ENCODE peak calls at places on chromosomes 6 and 20, in six cellular contexts. E is nucleus accumbens; V is NCI-H1092 treated with DMSO at 0.1 percent for 48 hours; H is effector CD8-positive, alpha-beta T cell; Y is NCI-H1694 treated with DMSO at 0.1 percent for 48 hours; G is T-helper 2 cell. Z is an unnamed sample.

GRCh38 chr6:12601881-12602280 is 114.7 kb upstream of the PHACTR1 start:
- DNase-seq in H (no peak), Y (no peak), V (no peak), G (no peak), E (no peak), Z (no peak)

GRCh38 chr6:16623029-16623653 is 138.1 kb downstream of the ATXN1 start:
- DNase-seq in E (no peak), Y (no peak), G (no peak), V (no peak), H (no peak), Z (no peak)

GRCh38 chr20:32945710-32946221 is 58.5 kb downstream of the SUN5 start:
- DNase-seq in V (no peak), E (no peak), Y (no peak), H (no peak), G (peak), Z (no peak)

GRCh38 chr6:132494954-132495353 is 18.0 kb downstream of the STX7 start:
- DNase-seq in G (no peak), Y (no peak), H (no peak), E (no peak), V (no peak), Z (no peak)

GRCh38 chr20:47097691-47098622 is 203.3 kb downstream of the EYA2 start:
- DNase-seq in V (no peak), Y (peak), E (no peak), G (no peak), H (no peak), Z (no peak)

GRCh38 chr6:35552285-35552917 is 39.7 kb upstream of the TULP1 start:
- DNase-seq in H (peak), V (no peak), E (no peak), Y (peak), G (peak), Z (peak)

GRCh38 chr6:134516582-134516981 is 198.7 kb upstream of the SGK1 start:
- DNase-seq in H (no peak), E (no peak), Y (no peak), G (no peak), V (no peak), Z (no peak)

GRCh38 chr20:37486186-37486999 is 34.7 kb upstream of the NNAT start:
- DNase-seq in G (no peak), E (no peak), H (no peak), Y (no peak), V (no peak), Z (no peak)

GRCh38 chr6:125942677-125943527 is 13.7 kb upstream of the HINT3 start:
- DNase-seq in E (no peak), G (no peak), H (no peak), Y (no peak), V (no peak), Z (no peak)

GRCh38 chr6:166463363-166464067 is 80.8 kb upstream of the MPC1 start:
- DNase-seq in G (no peak), H (no peak), Y (no peak), E (no peak), V (no peak), Z (no peak)

GRCh38 chr6:129598244-129599187 is 111.5 kb downstream of the ARHGAP18 start:
- DNase-seq in G (peak), H (no peak), E (no peak), Y (peak), V (peak), Z (peak)